ENCODE peak calls at places on chromosomes 4 and X, in nine cellular contexts. G is astrocyte of the spinal cord; U is effector memory CD8-positive, alpha-beta T cell; E is IMR-90; P is HS-27A; M is stimulated activated CD8-positive, alpha-beta memory T cell treated with anti-CD3 and anti-CD28 coated beads, Interleukin-4, amount 100 ng/mL, for 1 hour; F is brain microvascular endothelial cell; N is kidney glomerular epithelial cell; L is activated CD8-positive, alpha-beta memory T cell treated with anti-CD3 and anti-CD28 coated beads, Interleukin-2, amount 50 U/mL, for 48 hours. J is an unnamed sample.

GRCh38 chr4:70577220-70577927 is 14.7 kb upstream of the AMBN start:
- DNase-seq in G (no peak), U (no peak), E (no peak), P (no peak), M (no peak), F (no peak), N (no peak), L (no peak), J (no peak)

GRCh38 chrX:53347948-53348347 is 66.6 kb upstream of the IQSEC2 start:
- DNase-seq in G (no peak), U (no peak), E (no peak), P (no peak), M (no peak), F (no peak), N (no peak), L (no peak), J (no peak)

GRCh38 chrX:105636667-105637066 is 185.7 kb upstream of the NRK start:
- DNase-seq in G (no peak), U (no peak), E (no peak), P (no peak), M (no peak), F (no peak), N (no peak), L (no peak), J (no peak)

GRCh38 chr4:103786014-103786413 is 66.2 kb upstream of the TACR3 start:
- DNase-seq in G (peak), U (no peak), E (no peak), P (peak), M (no peak), F (peak), N (no peak), L (no peak), J (no peak)

GRCh38 chr4:10403633-10404445 is 53.4 kb downstream of the ZNF518B start:
- DNase-seq in G (peak), U (no peak), E (peak), P (peak), M (no peak), F (peak), N (peak), L (no peak), J (no peak)

GRCh38 chr4:121277194-121278105 is 103.4 kb downstream of the QRFPR start:
- DNase-seq in G (no peak), U (no peak), E (no peak), P (no peak), M (no peak), F (no peak), N (no peak), L (no peak), J (no peak)

GRCh38 chr4:87932718-87933136 is 42.8 kb upstream of the SPP1 start:
- DNase-seq in G (no peak), U (no peak), E (no peak), P (no peak), M (no peak), F (no peak), N (no peak), L (no peak), J (no peak)

GRCh38 chr4:126843492-126844067 is 789.2 kb upstream of the INTU start:
- DNase-seq in G (no peak), U (no peak), E (no peak), P (no peak), M (no peak), F (no peak), N (no peak), L (no peak), J (no peak)

GRCh38 chr4:612749-613125 is 12.6 kb upstream of the PDE6B start:
- DNase-seq in G (no peak), U (no peak), E (no peak), P (no peak), M (no peak), F (no peak), N (no peak), L (peak), J (no peak)

GRCh38 chr4:83905952-83906351 is 370.0 kb downstream of the GPAT3 start:
- DNase-seq in G (no peak), U (no peak), E (no peak), P (no peak), M (no peak), F (no peak), N (no peak), L (no peak), J (no peak)

GRCh38 chr4:13980317-13980716 is 352.8 kb upstream of the BOD1L1 start:
- DNase-seq in G (peak), U (no peak), E (peak), P (peak), M (no peak), F (peak), N (peak), L (no peak), J (no peak)

GRCh38 chr4:111433436-111433835 is 711.8 kb upstream of the FAM241A start:
- DNase-seq in G (no peak), U (no peak), E (no peak), P (no peak), M (no peak), F (no peak), N (no peak), L (no peak), J (no peak)

GRCh38 chr4:19925516-19925915 is 326.2 kb upstream of the SLIT2 start:
- DNase-seq in G (no peak), U (no peak), E (no peak), P (no peak), M (no peak), F (no peak), N (no peak), L (no peak), J (no peak)

GRCh38 chr4:173333658-173334084 is 487 bp downstream of the HMGB2 start:
- DNase-seq in G (peak), U (no peak), E (peak), P (no peak), M (peak), F (no peak), N (no peak), L (no peak), J (no peak)

GRCh38 chrX:11944486-11944885 is 186.4 kb downstream of the MSL3 start:
- DNase-seq in G (peak), U (no peak), E (peak), P (no peak), M (no peak), F (peak), N (no peak), L (no peak), J (no peak)

GRCh38 chr4:11566440-11567022 is 137.8 kb upstream of the HS3ST1 start:
- DNase-seq in G (no peak), U (no peak), E (peak), P (no peak), M (no peak), F (no peak), N (no peak), L (no peak), J (no peak)

GRCh38 chr4:171181090-171181489 is 632.1 kb upstream of the GALNTL6 start:
- DNase-seq in G (no peak), U (no peak), E (no peak), P (no peak), M (no peak), F (no peak), N (no peak), L (no peak), J (no peak)

GRCh38 chr4:94934201-94934600 is 176.4 kb downstream of the BMPR1B start:
- DNase-seq in G (peak), U (no peak), E (peak), P (peak), M (no peak), F (peak), N (no peak), L (no peak), J (no peak)

GRCh38 chr4:71290074-71290473 is 48.7 kb upstream of the SLC4A4 start:
- DNase-seq in G (peak), U (no peak), E (peak), P (peak), M (no peak), F (peak), N (peak), L (no peak), J (no peak)

GRCh38 chr4:72489267-72489666 is 79.8 kb downstream of the ADAMTS3 start:
- DNase-seq in G (peak), U (no peak), E (peak), P (no peak), M (no peak), F (peak), N (peak), L (no peak), J (no peak)

GRCh38 chr4:176988226-176988625 is 195.5 kb upstream of the VEGFC start:
- DNase-seq in G (peak), U (no peak), E (peak), P (peak), M (no peak), F (peak), N (peak), L (no peak), J (no peak)

GRCh38 chr4:175705407-175705806 is 106.7 kb downstream of the GPM6A start:
- DNase-seq in G (peak), U (no peak), E (no peak), P (no peak), M (no peak), F (peak), N (no peak), L (no peak), J (no peak)

GRCh38 chrX:115449742-115450141 is 111.2 kb upstream of the PLS3 start:
- DNase-seq in G (peak), U (no peak), E (no peak), P (peak), M (no peak), F (no peak), N (no peak), L (no peak), J (no peak)

GRCh38 chr4:168868856-168869201 is 141.2 kb downstream of the CBR4 start:
- DNase-seq in G (no peak), U (no peak), E (no peak), P (no peak), M (no peak), F (no peak), N (no peak), L (no peak), J (no peak)

GRCh38 chrX:66015152-66015827 is 24.6 kb downstream of the VSIG4 start:
- DNase-seq in G (no peak), U (no peak), E (no peak), P (no peak), M (no peak), F (no peak), N (no peak), L (no peak), J (peak)

GRCh38 chrX:119468186-119468929 is at the start of gene SLC25A5:
- DNase-seq in G (peak), U (peak), E (peak), P (peak), M (peak), F (peak), N (peak), L (peak), J (peak)

GRCh38 chr4:8543623-8544022 is 36.6 kb upstream of the GPR78 start:
- DNase-seq in G (no peak), U (no peak), E (no peak), P (no peak), M (no peak), F (no peak), N (no peak), L (no peak), J (no peak)

GRCh38 chr4:168732714-168733113 is 235.9 kb downstream of the PALLD start:
- DNase-seq in G (no peak), U (no peak), E (peak), P (no peak), M (no peak), F (no peak), N (no peak), L (no peak), J (no peak)

GRCh38 chr4:182427530-182427929 is 184.3 kb downstream of the TENM3 start:
- DNase-seq in G (peak), U (no peak), E (peak), P (no peak), M (no peak), F (peak), N (no peak), L (no peak), J (no peak)

GRCh38 chrX:2609431-2610238 is 81.5 kb upstream of the CD99 start:
- DNase-seq in G (peak), U (no peak), E (peak), P (no peak), M (no peak), F (no peak), N (no peak), L (no peak), J (no peak)

GRCh38 chr4:15656038-15656470 is 897 bp upstream of the FBXL5 start:
- DNase-seq in G (peak), U (no peak), E (no peak), P (no peak), M (no peak), F (no peak), N (no peak), L (no peak), J (no peak)

GRCh38 chr4:14841801-14842748 is 160.2 kb upstream of the CPEB2 start:
- DNase-seq in G (no peak), U (no peak), E (no peak), P (peak), M (no peak), F (peak), N (no peak), L (no peak), J (no peak)

J was measured in GF-D8.